ENCODE peak calls at places on chromosomes 11 and 22, in eight cellular contexts. Y is mammary epithelial cell; U is stomach; A is SJSA1; C is heart left ventricle; S is aorta; T is CD8-positive, alpha-beta T cell; O is tibial nerve. W is an unnamed sample. For H3K4me1, the result is how much of the 10 kb centered on the place peaks cover.

GRCh38 chr11:94787798-94788197 is 19.6 kb downstream of the AMOTL1 start:
- DNase-seq in S (no peak), Y (no peak), A (no peak), T (no peak), C (no peak), O (no peak), U (no peak), W (peak)

GRCh38 chr11:27757953-27758352 is 57.7 kb upstream of the BDNF start:
- DNase-seq in T (no peak), O (no peak), S (no peak), C (no peak), U (no peak), A (peak), Y (peak), W (no peak)

GRCh38 chr22:22709719-22710445 is 65.5 kb downstream of the GGTLC2 start:
- DNase-seq in C (no peak), U (no peak), S (no peak), A (peak), T (no peak), Y (no peak), O (no peak), W (peak)

GRCh38 chr11:132022718-132023117 is 652.3 kb downstream of the NTM start:
- DNase-seq in Y (no peak), T (no peak), S (no peak), O (no peak), U (no peak), A (no peak), C (no peak), W (no peak)

GRCh38 chr22:35752172-35752832 is 34.6 kb downstream of the APOL5 start:
- DNase-seq in A (no peak), O (no peak), Y (no peak), T (no peak), S (no peak), C (no peak), U (no peak), W (no peak)

GRCh38 chr22:37419916-37420655 is 7.2 kb downstream of the ELFN2 start:
- DNase-seq in T (no peak), Y (peak), S (no peak), A (no peak), U (no peak), O (no peak), C (no peak), W (no peak)

GRCh38 chr11:130814440-130815073 is 101.7 kb downstream of the SNX19 start:
- DNase-seq in T (no peak), C (no peak), U (peak), Y (no peak), A (no peak), S (no peak), O (no peak), W (no peak)

GRCh38 chr22:42440728-42441127 is 8.5 kb upstream of the NFAM1 start:
- DNase-seq in C (no peak), A (no peak), T (no peak), U (no peak), S (no peak), O (no peak), Y (no peak), W (no peak)

GRCh38 chr11:120956710-120957500 is 67.0 kb upstream of the TBCEL start:
- DNase-seq in C (no peak), O (no peak), T (peak), S (no peak), Y (peak), A (no peak), U (no peak), W (no peak)

GRCh38 chr22:32862936-32863661 is 61.6 kb downstream of the TIMP3 start:
- DNase-seq in A (no peak), S (no peak), Y (no peak), O (no peak), C (no peak), T (no peak), U (no peak), W (no peak)

GRCh38 chr22:44807915-44808690 is 55.7 kb downstream of the ARHGAP8 start:
- DNase-seq in C (no peak), O (no peak), S (no peak), T (no peak), Y (no peak), A (no peak), U (no peak), W (no peak)

GRCh38 chr22:25109878-25110595 is 89.6 kb upstream of the CRYBB3 start:
- DNase-seq in U (peak), C (no peak), O (no peak), A (no peak), Y (no peak), T (no peak), S (no peak), W (no peak)

GRCh38 chr11:134474942-134475341 is 62.9 kb upstream of the B3GAT1 start:
- DNase-seq in C (no peak), O (no peak), A (no peak), S (no peak), U (no peak), Y (no peak), T (no peak), W (no peak)

GRCh38 chr22:23144926-23145906 is at the start of gene RAB36:
- DNase-seq in Y (peak), S (peak), A (peak), T (peak), O (peak), U (peak), C (peak), W (peak)

GRCh38 chr22:30285176-30285845 is 4.0 kb downstream of the CASTOR1 start:
- DNase-seq in T (no peak), C (no peak), Y (no peak), U (no peak), S (no peak), O (no peak), A (no peak), W (no peak)
- H3K4me1 ChIP-seq in T (under half), C (under half), Y (under half), U (under half), S (under half), O (under half), A (under half), W (under half)

GRCh38 chr11:118002541-118003019 is 16.4 kb downstream of the IL10RA start:
- DNase-seq in Y (no peak), U (no peak), C (peak), S (no peak), A (no peak), T (no peak), O (no peak), W (peak)
- H3K4me1 ChIP-seq in Y (under half), U (under half), C (under half), S (under half), A (under half), T (half or more), O (under half), W (under half)

GRCh38 chr11:114318361-114318760 is 22.2 kb downstream of the NNMT start:
- DNase-seq in T (no peak), C (no peak), S (no peak), O (no peak), U (no peak), Y (no peak), A (no peak), W (no peak)
- H3K4me1 ChIP-seq in T (under half), C (under half), S (under half), O (under half), U (under half), Y (under half), A (under half), W (under half)

GRCh38 chr11:110075087-110075821 is 17.9 kb upstream of the ZC3H12C start:
- DNase-seq in O (no peak), U (no peak), S (no peak), T (no peak), Y (no peak), A (no peak), C (no peak), W (peak)

GRCh38 chr11:110075822-110076208 is 17.4 kb upstream of the ZC3H12C start:
- DNase-seq in A (no peak), T (no peak), C (no peak), Y (no peak), O (no peak), S (no peak), U (no peak), W (peak)

GRCh38 chr11:110077318-110077717 is 15.9 kb upstream of the ZC3H12C start:
- DNase-seq in Y (no peak), A (no peak), T (no peak), U (no peak), O (no peak), S (no peak), C (no peak), W (no peak)

GRCh38 chr11:110076388-110076965 is 16.7 kb upstream of the ZC3H12C start:
- DNase-seq in O (no peak), A (no peak), S (no peak), T (no peak), Y (peak), C (no peak), U (no peak), W (no peak)

GRCh38 chr11:110074499-110074898 is 18.7 kb upstream of the ZC3H12C start:
- DNase-seq in A (no peak), T (no peak), O (no peak), S (no peak), U (no peak), C (no peak), Y (no peak), W (no peak)
- H3K4me1 ChIP-seq in A (under half), T (under half), O (under half), S (under half), U (under half), C (under half), Y (under half), W (under half)

DNA sequence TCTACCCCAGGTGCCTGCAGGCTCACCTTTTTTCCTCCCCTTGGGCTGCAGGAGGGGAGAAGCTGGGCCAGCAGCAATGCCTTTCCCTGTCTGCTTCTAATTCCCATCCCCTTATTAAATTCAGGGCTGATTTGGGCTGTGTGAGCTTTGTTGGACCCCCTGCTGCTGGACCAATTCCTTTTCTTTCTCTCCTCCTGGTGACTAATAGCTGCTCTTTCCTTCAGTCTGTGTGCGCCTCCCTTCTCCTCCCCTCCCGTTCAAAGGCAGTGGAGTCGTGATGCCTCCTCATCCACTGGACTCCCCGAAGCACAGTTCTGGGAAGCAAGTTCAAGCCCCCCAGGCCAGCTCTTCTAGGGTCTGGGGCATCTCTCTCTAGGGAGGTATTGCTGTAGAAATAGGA is 567.9 kb upstream of the CADM1 start:
- DNase-seq in U (no peak), A (no peak), T (no peak), Y (no peak), O (no peak), C (no peak), S (no peak), W (no peak)
- H3K4me1 ChIP-seq in U (under half), A (under half), T (under half), Y (under half), O (under half), C (under half), S (under half), W (under half)

GRCh38 chr11:3158131-3158591 is 6.9 kb downstream of the OSBPL5 start:
- DNase-seq in Y (no peak), S (peak), C (no peak), A (no peak), U (no peak), T (no peak), O (no peak), W (no peak)
- H3K4me1 ChIP-seq in Y (under half), S (under half), C (half or more), A (half or more), U (half or more), T (under half), O (half or more), W (under half)